ENCODE peak calls at places on chromosomes 6 and 20, in eight cellular contexts. P is tibial nerve, O is psoas muscle, K is neuronal stem cell, S is upper lobe of right lung, N is Peyer's patch, L is IMR-90, Y is left lung. H is an unnamed sample.

GRCh38 chr20:41534842-41535241 is 83.3 kb downstream of the CHD6 start:
- DNase-seq in P (no peak), O (no peak), K (no peak), S (no peak), N (no peak), L (peak; percentile 28), Y (no peak), H (no peak)

GRCh38 chr6:18263561-18264337 is 581 bp downstream of the DEK start:
- DNase-seq in P (peak; percentile 35), O (peak; percentile 86), K (no peak), S (peak; percentile 90), N (peak; percentile 87), L (no peak), Y (peak; percentile 56), H (peak; percentile 46)

GRCh38 chr6:170091000-170091638 is 199.8 kb downstream of the DLL1 start:
- DNase-seq in P (no peak), O (peak; percentile 44), K (no peak), S (no peak), N (peak; percentile 25), L (no peak), Y (peak; percentile 19), H (peak; percentile 4)

GRCh38 chr20:17358854-17359253 is 132.0 kb downstream of the PCSK2 start:
- DNase-seq in P (no peak), O (no peak), K (no peak), S (no peak), N (no peak), L (no peak), Y (no peak), H (no peak)

GRCh38 chr6:102390541-102390940 is 997.0 kb downstream of the GRIK2 start:
- DNase-seq in P (no peak), O (no peak), K (no peak), S (no peak), N (no peak), L (no peak), Y (no peak), H (no peak)

GRCh38 chr20:33862709-33863403 is 51.7 kb downstream of the CHMP4B start:
- DNase-seq in P (no peak), O (peak; percentile 65), K (peak; percentile 59), S (peak; percentile 77), N (peak; percentile 63), L (peak; percentile 78), Y (peak; percentile 54), H (peak; percentile 67)

GRCh38 chr6:134398453-134398852 is 80.5 kb upstream of the SGK1 start:
- DNase-seq in P (no peak), O (no peak), K (no peak), S (no peak), N (no peak), L (no peak), Y (peak; percentile 67), H (no peak)

GRCh38 chr6:71238351-71238750 is 50.3 kb upstream of the OGFRL1 start:
- DNase-seq in P (no peak), O (no peak), K (no peak), S (no peak), N (no peak), L (peak; percentile 75), Y (no peak), H (no peak)

GRCh38 chr6:122389704-122390103 is 9.7 kb upstream of the HSF2 start:
- DNase-seq in P (no peak), O (no peak), K (no peak), S (no peak), N (no peak), L (peak; percentile 25), Y (no peak), H (no peak)

GRCh38 chr20:869606-870005 is 36.1 kb downstream of the FAM110A start:
- DNase-seq in P (no peak), O (no peak), K (no peak), S (no peak), N (no peak), L (no peak), Y (no peak), H (no peak)

GRCh38 chr6:164210323-164210722 is 795.8 kb downstream of the QKI start:
- DNase-seq in P (no peak), O (no peak), K (no peak), S (no peak), N (no peak), L (no peak), Y (no peak), H (no peak)

GRCh38 chr20:41650221-41650948 is 32.2 kb upstream of the CHD6 start:
- DNase-seq in P (no peak), O (no peak), K (no peak), S (no peak), N (no peak), L (no peak), Y (no peak), H (no peak)

GRCh38 chr6:107692351-107692750 is 131.8 kb downstream of the SCML4 start:
- DNase-seq in P (no peak), O (no peak), K (no peak), S (no peak), N (no peak), L (peak; percentile 92), Y (no peak), H (no peak)

GRCh38 chr6:91572855-91573254 is 986.0 kb upstream of the MAP3K7 start:
- DNase-seq in P (no peak), O (no peak), K (no peak), S (no peak), N (no peak), L (no peak), Y (no peak), H (no peak)

GRCh38 chr6:146028835-146029572 is at the start of gene GRM1:
- DNase-seq in P (no peak), O (peak; percentile 45), K (no peak), S (no peak), N (peak; percentile 26), L (no peak), Y (no peak), H (no peak)

GRCh38 chr6:153790048-153790447 is 249.0 kb upstream of the OPRM1 start:
- DNase-seq in P (no peak), O (no peak), K (no peak), S (no peak), N (no peak), L (peak; percentile 13), Y (no peak), H (no peak)

GRCh38 chr6:25851961-25852360 is 20.1 kb upstream of the SLC17A1 start:
- DNase-seq in P (no peak), O (no peak), K (no peak), S (no peak), N (no peak), L (no peak), Y (no peak), H (no peak)

GRCh38 chr20:21175433-21175832 is 49.6 kb downstream of the KIZ start:
- DNase-seq in P (no peak), O (no peak), K (no peak), S (no peak), N (no peak), L (no peak), Y (no peak), H (no peak)

GRCh38 chr6:127539292-127539691 is 20.2 kb upstream of the MTCL3 start:
- DNase-seq in P (no peak), O (no peak), K (no peak), S (no peak), N (no peak), L (peak; percentile 47), Y (no peak), H (no peak)

GRCh38 chr6:151387581-151387980 is 3.8 kb downstream of the ZBTB2 start:
- DNase-seq in P (no peak), O (no peak), K (no peak), S (no peak), N (no peak), L (peak; percentile 86), Y (no peak), H (no peak)

GRCh38 chr20:38829296-38829875 is 23.9 kb downstream of the PPP1R16B start:
- DNase-seq in P (no peak), O (no peak), K (no peak), S (no peak), N (no peak), L (no peak), Y (no peak), H (no peak)

GRCh38 chr20:53819973-53820451 is 226.4 kb upstream of the ZNF217 start:
- DNase-seq in P (no peak), O (no peak), K (no peak), S (no peak), N (no peak), L (no peak), Y (no peak), H (no peak)

GRCh38 chr6:3789018-3789895 is 37.7 kb upstream of the PXDC1 start:
- DNase-seq in P (no peak), O (no peak), K (no peak), S (no peak), N (no peak), L (peak; percentile 77), Y (no peak), H (no peak)

GRCh38 chr6:55960344-55960743 is 85.0 kb upstream of the BMP5 start:
- DNase-seq in P (no peak), O (no peak), K (no peak), S (no peak), N (no peak), L (no peak), Y (no peak), H (no peak)
- H3K27ac ChIP-seq in P (no peak overlapping the region), O (no peak overlapping the region), K (no peak overlapping the region), S (no peak overlapping the region), N (no peak overlapping the region), L (no peak overlapping the region), Y (no peak overlapping the region), H (no peak overlapping the region)

GRCh38 chr20:50733644-50734349 is 2.4 kb downstream of the PARD6B start:
- DNase-seq in P (no peak), O (no peak), K (no peak), S (no peak), N (no peak), L (no peak), Y (no peak), H (no peak)
- H3K27ac ChIP-seq in P (peak overlapping the region; percentile 80), O (no peak overlapping the region), K (no peak overlapping the region), S (peak overlapping the region; percentile 89), N (no peak overlapping the region), L (no peak overlapping the region), Y (peak overlapping the region; percentile 84), H (no peak overlapping the region)

GRCh38 chr20:63732118-63733095 is 4.1 kb upstream of the LIME1 start:
- DNase-seq in P (no peak), O (no peak), K (no peak), S (no peak), N (peak; percentile 46), L (no peak), Y (no peak), H (no peak)
- H3K27ac ChIP-seq in P (no peak overlapping the region), O (no peak overlapping the region), K (no peak overlapping the region), S (no peak overlapping the region), N (no peak overlapping the region), L (no peak overlapping the region), Y (no peak overlapping the region), H (no peak overlapping the region)

DNA sequence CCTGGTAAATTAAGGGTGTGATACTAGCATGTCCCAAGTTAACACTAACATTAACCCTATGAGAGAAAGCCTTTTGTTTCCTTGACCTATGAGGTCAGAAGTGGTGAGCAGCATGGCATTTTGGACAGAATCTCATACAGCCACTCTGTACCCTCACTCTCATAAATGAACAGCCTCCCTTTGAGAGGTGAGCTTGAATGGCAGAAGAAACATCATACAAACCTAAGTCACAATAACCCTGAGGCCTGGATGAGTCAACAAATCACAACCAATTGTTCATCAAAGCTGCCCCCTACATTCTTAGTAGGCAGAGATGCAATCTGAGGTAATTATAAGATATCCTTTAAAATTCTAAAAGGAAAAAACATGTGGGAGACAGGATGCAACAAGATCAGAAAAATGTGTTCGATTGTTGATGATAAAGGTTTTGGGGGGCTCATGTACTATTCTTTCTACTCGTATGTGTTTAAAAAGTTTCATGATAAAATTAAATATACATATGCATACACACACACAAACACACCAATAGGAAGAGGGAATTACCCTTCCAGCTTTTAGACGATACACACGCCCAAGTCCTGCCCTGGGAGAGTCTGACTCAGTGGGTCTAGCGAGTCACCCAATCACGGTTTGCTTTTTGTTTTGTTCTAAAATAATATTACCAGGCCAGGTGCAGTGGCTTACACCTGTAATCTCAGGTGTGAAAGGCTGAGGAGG is 117.3 kb downstream of the ARHGAP18 start:
- DNase-seq in P (no peak), O (no peak), K (no peak), S (no peak), N (no peak), L (no peak), Y (no peak), H (no peak)
- H3K27ac ChIP-seq in P (no peak overlapping the region), O (no peak overlapping the region), K (no peak overlapping the region), S (no peak overlapping the region), N (no peak overlapping the region), L (no peak overlapping the region), Y (no peak overlapping the region), H (no peak overlapping the region)

H was measured in dorsolateral prefrontal cortex.